ENCODE peak calls at places on chromosomes 7 and 10, in six cellular contexts. One of them, this sample, is unnamed.

GRCh38 chr10:57968328-57969016 is 299.2 kb downstream of the IPMK start:
- DNase-seq in adrenal gland: no peak
- DNase-seq in fibroblast of mammary gland: no peak
- DNase-seq in lower lobe of right lung: no peak
- DNase-seq in colonic mucosa: no peak
- DNase-seq in AG04450: no peak
- DNase-seq in this sample: no peak

GRCh38 chr7:25594728-25595127 is 366.4 kb upstream of the NPVF start:
- DNase-seq in adrenal gland: no peak
- DNase-seq in fibroblast of mammary gland: no peak
- DNase-seq in lower lobe of right lung: no peak
- DNase-seq in colonic mucosa: no peak
- DNase-seq in AG04450: no peak
- DNase-seq in this sample: no peak

GRCh38 chr10:69064762-69065328 is 23.1 kb upstream of the SRGN start:
- DNase-seq in adrenal gland: no peak
- DNase-seq in fibroblast of mammary gland: no peak
- DNase-seq in lower lobe of right lung: no peak
- DNase-seq in colonic mucosa: no peak
- DNase-seq in AG04450: no peak
- DNase-seq in this sample: no peak

GRCh38 chr10:77357611-77358010 is 280.0 kb downstream of the KCNMA1 start:
- DNase-seq in adrenal gland: no peak
- DNase-seq in fibroblast of mammary gland: peak
- DNase-seq in lower lobe of right lung: no peak
- DNase-seq in colonic mucosa: no peak
- DNase-seq in AG04450: peak
- DNase-seq in this sample: no peak

GRCh38 chr10:3566627-3567026 is 218.4 kb downstream of the KLF6 start:
- DNase-seq in adrenal gland: no peak
- DNase-seq in fibroblast of mammary gland: no peak
- DNase-seq in lower lobe of right lung: no peak
- DNase-seq in colonic mucosa: no peak
- DNase-seq in AG04450: no peak
- DNase-seq in this sample: no peak

GRCh38 chr10:110531687-110532086 is 34.0 kb downstream of the DUSP5 start:
- DNase-seq in adrenal gland: no peak
- DNase-seq in fibroblast of mammary gland: no peak
- DNase-seq in lower lobe of right lung: no peak
- DNase-seq in colonic mucosa: no peak
- DNase-seq in AG04450: no peak
- DNase-seq in this sample: no peak

GRCh38 chr10:51937736-51938135 is 238.3 kb upstream of the CSTF2T start:
- DNase-seq in adrenal gland: no peak
- DNase-seq in fibroblast of mammary gland: peak
- DNase-seq in lower lobe of right lung: no peak
- DNase-seq in colonic mucosa: no peak
- DNase-seq in AG04450: peak
- DNase-seq in this sample: no peak

GRCh38 chr7:158811461-158811860 is 17.8 kb downstream of the ESYT2 start:
- DNase-seq in adrenal gland: peak
- DNase-seq in fibroblast of mammary gland: peak
- DNase-seq in lower lobe of right lung: no peak
- DNase-seq in colonic mucosa: no peak
- DNase-seq in AG04450: no peak
- DNase-seq in this sample: no peak

GRCh38 chr7:45610019-45610418 is 35.9 kb downstream of the ADCY1 start:
- DNase-seq in adrenal gland: peak
- DNase-seq in fibroblast of mammary gland: no peak
- DNase-seq in lower lobe of right lung: no peak
- DNase-seq in colonic mucosa: no peak
- DNase-seq in AG04450: no peak
- DNase-seq in this sample: no peak

GRCh38 chr7:107185716-107186115 is 16.9 kb downstream of the HBP1 start:
- DNase-seq in adrenal gland: no peak
- DNase-seq in fibroblast of mammary gland: no peak
- DNase-seq in lower lobe of right lung: no peak
- DNase-seq in colonic mucosa: no peak
- DNase-seq in AG04450: peak
- DNase-seq in this sample: no peak

GRCh38 chr7:66556549-66557213 is 72.0 kb upstream of the KCTD7 start:
- DNase-seq in adrenal gland: peak
- DNase-seq in fibroblast of mammary gland: no peak
- DNase-seq in lower lobe of right lung: no peak
- DNase-seq in colonic mucosa: no peak
- DNase-seq in AG04450: no peak
- DNase-seq in this sample: no peak

GRCh38 chr10:34661580-34661979 is 153.5 kb downstream of the PARD3 start:
- DNase-seq in adrenal gland: no peak
- DNase-seq in fibroblast of mammary gland: no peak
- DNase-seq in lower lobe of right lung: no peak
- DNase-seq in colonic mucosa: peak
- DNase-seq in AG04450: no peak
- DNase-seq in this sample: no peak

GRCh38 chr10:93458821-93459257 is 23.3 kb downstream of the MYOF start:
- DNase-seq in adrenal gland: peak
- DNase-seq in fibroblast of mammary gland: peak
- DNase-seq in lower lobe of right lung: peak
- DNase-seq in colonic mucosa: no peak
- DNase-seq in AG04450: peak
- DNase-seq in this sample: no peak

GRCh38 chr10:23344251-23344841 is at the start of gene C10orf67:
- DNase-seq in adrenal gland: peak
- DNase-seq in fibroblast of mammary gland: peak
- DNase-seq in lower lobe of right lung: peak
- DNase-seq in colonic mucosa: peak
- DNase-seq in AG04450: no peak
- DNase-seq in this sample: no peak

GRCh38 chr7:5495581-5496375 is 72.1 kb upstream of the TNRC18 start:
- DNase-seq in adrenal gland: peak
- DNase-seq in fibroblast of mammary gland: no peak
- DNase-seq in lower lobe of right lung: no peak
- DNase-seq in colonic mucosa: no peak
- DNase-seq in AG04450: no peak
- DNase-seq in this sample: no peak

GRCh38 chr10:92810934-92811532 is 37.3 kb upstream of the EXOC6 start:
- DNase-seq in adrenal gland: no peak
- DNase-seq in fibroblast of mammary gland: no peak
- DNase-seq in lower lobe of right lung: no peak
- DNase-seq in colonic mucosa: no peak
- DNase-seq in AG04450: no peak
- DNase-seq in this sample: no peak

GRCh38 chr7:151699920-151700319 is 177.0 kb downstream of the PRKAG2 start:
- DNase-seq in adrenal gland: no peak
- DNase-seq in fibroblast of mammary gland: peak
- DNase-seq in lower lobe of right lung: no peak
- DNase-seq in colonic mucosa: no peak
- DNase-seq in AG04450: no peak
- DNase-seq in this sample: no peak

DNA sequence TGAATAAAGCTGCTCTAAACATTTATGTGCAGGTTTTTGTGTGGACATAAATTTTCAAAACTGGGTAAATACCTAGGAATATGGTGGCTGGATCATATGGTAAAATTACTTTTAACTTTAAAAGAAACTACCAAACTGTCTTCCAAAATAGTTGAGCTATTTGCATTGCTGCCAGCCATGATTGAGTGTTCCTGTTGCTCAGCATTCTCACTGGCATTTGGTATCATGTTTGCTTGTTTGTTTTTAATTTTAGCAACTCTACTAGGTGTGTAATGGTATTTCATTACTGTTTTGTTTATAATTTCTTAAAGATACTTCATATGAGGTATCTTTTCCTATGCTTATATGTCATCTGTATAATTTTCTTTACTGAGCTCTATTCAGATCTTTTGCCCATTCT is 143.2 kb downstream of the POLR1F start:
- DNase-seq in adrenal gland: no peak
- DNase-seq in fibroblast of mammary gland: no peak
- DNase-seq in lower lobe of right lung: no peak
- DNase-seq in colonic mucosa: no peak
- DNase-seq in AG04450: no peak
- DNase-seq in this sample: no peak
- H3K4me3 ChIP-seq in adrenal gland: no peak
- H3K4me3 ChIP-seq in fibroblast of mammary gland: no peak
- H3K4me3 ChIP-seq in lower lobe of right lung: no peak
- H3K4me3 ChIP-seq in colonic mucosa: no peak
- H3K4me3 ChIP-seq in AG04450: no peak
- H3K4me3 ChIP-seq in this sample: no peak

GRCh38 chr10:114303556-114303955 is 64.5 kb downstream of the VWA2 start:
- DNase-seq in adrenal gland: no peak
- DNase-seq in fibroblast of mammary gland: no peak
- DNase-seq in lower lobe of right lung: no peak
- DNase-seq in colonic mucosa: no peak
- DNase-seq in AG04450: no peak
- DNase-seq in this sample: no peak

GRCh38 chr10:114306116-114306973 is 67.3 kb downstream of the VWA2 start:
- DNase-seq in adrenal gland: no peak
- DNase-seq in fibroblast of mammary gland: peak
- DNase-seq in lower lobe of right lung: no peak
- DNase-seq in colonic mucosa: no peak
- DNase-seq in AG04450: peak
- DNase-seq in this sample: no peak

GRCh38 chr10:114305521-114305925 is 66.5 kb downstream of the VWA2 start:
- DNase-seq in adrenal gland: no peak
- DNase-seq in fibroblast of mammary gland: no peak
- DNase-seq in lower lobe of right lung: no peak
- DNase-seq in colonic mucosa: no peak
- DNase-seq in AG04450: no peak
- DNase-seq in this sample: no peak

GRCh38 chr10:114304017-114304565 is 65.0 kb downstream of the VWA2 start:
- DNase-seq in adrenal gland: peak
- DNase-seq in fibroblast of mammary gland: peak
- DNase-seq in lower lobe of right lung: peak
- DNase-seq in colonic mucosa: peak
- DNase-seq in AG04450: peak
- DNase-seq in this sample: peak

DNA sequence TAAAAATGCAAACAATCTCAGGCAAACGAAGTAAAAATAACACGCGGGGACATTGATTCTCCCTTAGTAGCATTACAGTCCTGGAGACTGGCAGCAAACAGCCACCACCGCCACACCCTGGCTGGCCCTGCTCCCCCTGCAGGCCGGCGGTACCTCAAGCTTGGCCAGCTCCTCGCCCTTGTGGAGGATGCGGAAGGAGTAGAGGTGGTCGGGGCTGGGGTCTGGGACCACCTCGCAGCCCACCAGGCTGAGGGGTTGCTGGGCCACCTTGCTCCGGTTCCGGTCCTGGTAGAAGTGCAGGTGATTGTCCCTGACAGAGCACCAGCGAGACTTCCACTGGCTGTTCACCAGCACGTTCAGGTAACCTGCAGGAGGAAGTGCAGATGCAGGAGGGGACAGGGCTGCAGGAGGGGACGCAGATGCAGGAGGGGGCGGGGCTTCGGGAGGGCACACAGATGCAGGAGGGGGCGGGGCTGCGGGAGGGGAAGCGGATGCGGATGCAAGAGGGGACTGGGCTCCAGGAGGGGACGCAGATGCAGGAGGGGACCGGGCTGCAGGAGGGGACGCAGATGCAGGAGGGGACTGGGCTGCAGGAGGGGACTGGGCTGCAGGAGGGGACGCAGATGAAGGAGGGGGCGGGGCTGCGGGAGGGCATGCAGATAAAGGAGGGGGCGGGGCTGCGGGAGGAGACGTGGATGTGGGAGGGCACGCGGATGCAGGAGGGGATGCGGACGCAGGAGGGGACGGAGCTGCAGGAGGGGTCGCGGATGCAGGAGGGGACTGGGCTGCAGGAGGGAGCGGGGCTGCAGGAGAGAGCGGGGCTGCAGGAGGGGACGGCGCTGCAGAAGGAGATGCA is 65.7 kb downstream of the VWA2 start:
- DNase-seq in adrenal gland: peak
- DNase-seq in fibroblast of mammary gland: no peak
- DNase-seq in lower lobe of right lung: no peak
- DNase-seq in colonic mucosa: peak
- DNase-seq in AG04450: no peak
- DNase-seq in this sample: peak
- TF ChIP-seq CTCF in adrenal gland: no peak
- TF ChIP-seq CTCF in fibroblast of mammary gland: peak
- TF ChIP-seq CTCF in lower lobe of right lung: peak
- TF ChIP-seq CTCF in colonic mucosa: peak
- TF ChIP-seq CTCF in AG04450: peak
- TF ChIP-seq CTCF in this sample: peak

GRCh38 chr10:80470266-80470665 is 16.2 kb downstream of the TSPAN14 start:
- DNase-seq in adrenal gland: no peak
- DNase-seq in fibroblast of mammary gland: no peak
- DNase-seq in lower lobe of right lung: no peak
- DNase-seq in colonic mucosa: no peak
- DNase-seq in AG04450: no peak
- DNase-seq in this sample: no peak

GRCh38 chr10:80466724-80467326 is 12.7 kb downstream of the TSPAN14 start:
- DNase-seq in adrenal gland: no peak
- DNase-seq in fibroblast of mammary gland: no peak
- DNase-seq in lower lobe of right lung: no peak
- DNase-seq in colonic mucosa: no peak
- DNase-seq in AG04450: no peak
- DNase-seq in this sample: no peak

GRCh38 chr10:80468806-80469421 is 14.8 kb downstream of the TSPAN14 start:
- DNase-seq in adrenal gland: no peak
- DNase-seq in fibroblast of mammary gland: no peak
- DNase-seq in lower lobe of right lung: no peak
- DNase-seq in colonic mucosa: peak
- DNase-seq in AG04450: no peak
- DNase-seq in this sample: no peak

GRCh38 chr10:80465839-80466590 is 11.9 kb downstream of the TSPAN14 start:
- DNase-seq in adrenal gland: no peak
- DNase-seq in fibroblast of mammary gland: no peak
- DNase-seq in lower lobe of right lung: no peak
- DNase-seq in colonic mucosa: no peak
- DNase-seq in AG04450: no peak
- DNase-seq in this sample: no peak

GRCh38 chr10:80468002-80468401 is 13.9 kb downstream of the TSPAN14 start:
- DNase-seq in adrenal gland: peak
- DNase-seq in fibroblast of mammary gland: no peak
- DNase-seq in lower lobe of right lung: peak
- DNase-seq in colonic mucosa: peak
- DNase-seq in AG04450: no peak
- DNase-seq in this sample: peak
- H3K4me3 ChIP-seq in adrenal gland: no peak
- H3K4me3 ChIP-seq in fibroblast of mammary gland: no peak
- H3K4me3 ChIP-seq in lower lobe of right lung: peak
- H3K4me3 ChIP-seq in colonic mucosa: no peak
- H3K4me3 ChIP-seq in AG04450: no peak
- H3K4me3 ChIP-seq in this sample: no peak

DNA sequence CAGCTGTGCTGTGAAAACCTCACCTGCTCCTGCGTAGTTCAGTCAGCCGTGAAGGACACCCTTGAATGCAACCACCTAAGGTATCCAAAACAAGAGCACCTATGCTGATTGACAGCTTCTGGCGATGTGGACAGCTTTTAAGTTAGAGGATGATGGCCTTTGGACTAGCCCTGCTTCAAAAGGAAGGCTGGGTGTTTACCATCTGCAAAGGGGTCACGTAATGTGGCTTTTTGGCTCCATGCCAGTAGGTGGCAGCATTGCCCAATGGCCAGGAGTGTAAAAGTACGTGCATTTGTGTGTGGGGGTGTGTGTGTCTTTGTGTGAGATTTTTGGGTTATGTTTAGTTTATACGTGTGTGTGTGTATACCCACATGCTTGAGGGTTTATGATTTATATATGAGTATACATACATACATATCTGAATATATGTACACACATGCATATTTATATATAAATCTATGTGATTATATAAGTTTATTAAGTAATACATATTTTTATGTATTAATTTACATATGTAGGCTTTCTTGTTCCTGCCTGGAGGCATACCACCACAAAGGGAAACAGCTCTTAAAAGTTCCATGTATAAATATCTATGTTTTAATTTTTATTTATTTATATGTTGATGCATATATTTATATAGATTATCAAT is 236.3 kb upstream of the ANKRD30A start:
- DNase-seq in adrenal gland: peak
- DNase-seq in fibroblast of mammary gland: peak
- DNase-seq in lower lobe of right lung: no peak
- DNase-seq in colonic mucosa: peak
- DNase-seq in AG04450: no peak
- DNase-seq in this sample: peak
- TF ChIP-seq CTCF in adrenal gland: no peak
- TF ChIP-seq CTCF in fibroblast of mammary gland: peak
- TF ChIP-seq CTCF in lower lobe of right lung: no peak
- TF ChIP-seq CTCF in colonic mucosa: no peak
- TF ChIP-seq CTCF in AG04450: no peak
- TF ChIP-seq CTCF in this sample: peak

This sample was measured in BE2C.